ENCODE peak calls at places on chromosomes 12 and 14, in nine cellular contexts. X is ascending aorta; U is breast epithelium; W is K562; Z is endodermal cell; L is CD8-positive, alpha-beta T cell; I is left ventricle myocardium inferior; G is H9; B is IMR-90. Q is an unnamed sample.

GRCh38 chr14:101711041-101711861 is 50.3 kb upstream of the PPP2R5C start:
- DNase-seq in U (peak; percentile 14), Z (peak; percentile 55), B (no peak), L (peak; percentile 47), I (no peak), G (no peak), X (no peak), W (peak; percentile 40), Q (no peak)

GRCh38 chr12:38850463-38850862 is 54.9 kb downstream of the CPNE8 start:
- DNase-seq in B (no peak), Z (no peak), I (no peak), L (no peak), X (no peak), U (no peak), G (no peak), W (no peak), Q (no peak)

GRCh38 chr12:121026274-121027045 is 10.2 kb upstream of the C12orf43 start:
- DNase-seq in B (no peak), U (no peak), W (peak; percentile 51), Z (peak; percentile 60), G (no peak), X (no peak), I (no peak), L (no peak), Q (no peak)

GRCh38 chr14:99395904-99396530 is 84.6 kb downstream of the SETD3 start:
- DNase-seq in I (no peak), Z (peak; percentile 41), G (no peak), L (peak; percentile 58), B (peak; percentile 54), X (no peak), U (no peak), W (no peak), Q (peak; percentile 20)

GRCh38 chr12:87756111-87756510 is 273.1 kb downstream of the C12orf50 start:
- DNase-seq in U (no peak), B (peak; percentile 99), W (no peak), I (no peak), L (no peak), G (no peak), Z (no peak), X (no peak), Q (no peak)

GRCh38 chr14:73457050-73457934 is 1.1 kb downstream of the NUMB start:
- DNase-seq in U (no peak), Z (peak; percentile 84), B (peak; percentile 33), G (peak; percentile 48), W (no peak), X (peak; percentile 80), L (no peak), I (peak; percentile 27), Q (peak; percentile 2)

GRCh38 chr12:57837779-57838562 is 8.6 kb downstream of the CTDSP2 start:
- DNase-seq in Z (peak; percentile 82), U (no peak), I (peak; percentile 43), X (peak; percentile 76), L (no peak), W (no peak), B (peak; percentile 78), G (peak; percentile 77), Q (no peak)

GRCh38 chr12:42733911-42734310 is 144.4 kb upstream of the PRICKLE1 start:
- DNase-seq in W (no peak), G (no peak), B (no peak), L (no peak), I (no peak), X (no peak), Z (no peak), U (no peak), Q (no peak)

GRCh38 chr12:39807043-39807442 is 187.4 kb upstream of the ABCD2 start:
- DNase-seq in X (no peak), Z (peak; percentile 73), I (no peak), W (peak; percentile 65), G (peak; percentile 53), B (no peak), U (no peak), L (no peak), Q (no peak)

GRCh38 chr12:71661977-71662522 is 1.6 kb downstream of the ZFC3H1 start:
- DNase-seq in B (peak; percentile 84), X (no peak), I (no peak), L (no peak), W (no peak), G (no peak), Z (no peak), U (no peak), Q (no peak)

GRCh38 chr12:98408681-98409080 is 106.7 kb upstream of the TMPO start:
- DNase-seq in I (no peak), X (no peak), W (no peak), U (no peak), Z (no peak), B (no peak), G (no peak), L (no peak), Q (no peak)

GRCh38 chr12:98406378-98406777 is 109.0 kb upstream of the TMPO start:
- DNase-seq in I (no peak), Z (no peak), U (no peak), X (no peak), W (no peak), L (no peak), G (no peak), B (no peak), Q (no peak)

GRCh38 chr12:98403936-98404335 is 111.5 kb upstream of the TMPO start:
- DNase-seq in U (no peak), W (no peak), G (no peak), I (no peak), X (no peak), Z (no peak), L (no peak), B (no peak), Q (no peak)

GRCh38 chr12:98403385-98403784 is 112.0 kb upstream of the TMPO start:
- DNase-seq in U (no peak), L (no peak), W (no peak), G (no peak), Z (no peak), X (no peak), I (no peak), B (no peak), Q (no peak)

GRCh38 chr12:98405795-98406366 is 109.5 kb upstream of the TMPO start:
- DNase-seq in G (no peak), X (no peak), B (no peak), U (no peak), L (no peak), Z (no peak), W (no peak), I (no peak), Q (no peak)
- H3K27ac ChIP-seq in G (no peak overlapping the region), X (no peak overlapping the region), B (no peak overlapping the region), U (no peak overlapping the region), L (no peak overlapping the region), Z (no peak overlapping the region), W (no peak overlapping the region), I (no peak overlapping the region), Q (no peak overlapping the region)

DNA sequence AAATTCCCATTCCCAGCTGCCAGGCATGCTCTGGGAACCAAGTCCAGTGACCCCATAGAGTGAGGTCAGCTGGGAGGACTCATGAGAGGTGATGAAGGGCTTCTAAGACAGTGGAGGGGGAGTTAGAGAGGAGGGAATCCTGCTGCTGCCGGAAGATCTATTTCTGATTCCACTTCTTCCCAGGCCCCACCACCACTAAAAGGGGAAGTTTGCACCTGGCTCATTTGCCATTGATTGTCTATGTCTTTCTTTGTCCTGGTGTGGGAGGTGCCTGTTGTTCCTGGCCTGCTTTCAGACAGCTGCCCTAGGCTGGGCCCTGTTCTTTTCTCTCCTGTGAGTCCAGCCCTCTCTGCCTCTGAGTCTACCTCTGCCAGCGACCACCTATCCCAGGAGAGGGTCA is 3.0 kb upstream of the KRT6A start:
- DNase-seq in I (no peak), X (no peak), U (no peak), W (no peak), B (no peak), L (no peak), G (no peak), Z (no peak), Q (no peak)
- H3K27me3 ChIP-seq in I (peaks cover 45% of the 10 kb centered on the region), X (peaks cover 4% of the 10 kb centered on the region), U (no peaks in the 10 kb centered on the region), W (peaks cover 12% of the 10 kb centered on the region), B (peaks cover 11% of the 10 kb centered on the region), L (no peaks in the 10 kb centered on the region), G (no peaks in the 10 kb centered on the region), Z (no peaks in the 10 kb centered on the region), Q (no peaks in the 10 kb centered on the region)

GRCh38 chr12:112838731-112839130 is 47.2 kb downstream of the RPH3A start:
- DNase-seq in L (no peak), Z (peak; percentile 58), W (no peak), G (no peak), U (no peak), B (no peak), I (no peak), X (no peak), Q (no peak)

GRCh38 chr12:112833939-112834338 is 42.4 kb downstream of the RPH3A start:
- DNase-seq in W (no peak), L (no peak), U (no peak), Z (no peak), X (no peak), G (no peak), B (no peak), I (no peak), Q (no peak)

GRCh38 chr12:112839386-112839972 is 47.9 kb downstream of the RPH3A start:
- DNase-seq in W (no peak), B (peak; percentile 47), L (no peak), G (no peak), Z (peak; percentile 62), I (no peak), U (no peak), X (no peak), Q (no peak)

GRCh38 chr12:112837629-112838191 is 46.2 kb downstream of the RPH3A start:
- DNase-seq in L (no peak), U (no peak), I (no peak), W (no peak), X (no peak), B (peak; percentile 29), G (no peak), Z (no peak), Q (no peak)

DNA sequence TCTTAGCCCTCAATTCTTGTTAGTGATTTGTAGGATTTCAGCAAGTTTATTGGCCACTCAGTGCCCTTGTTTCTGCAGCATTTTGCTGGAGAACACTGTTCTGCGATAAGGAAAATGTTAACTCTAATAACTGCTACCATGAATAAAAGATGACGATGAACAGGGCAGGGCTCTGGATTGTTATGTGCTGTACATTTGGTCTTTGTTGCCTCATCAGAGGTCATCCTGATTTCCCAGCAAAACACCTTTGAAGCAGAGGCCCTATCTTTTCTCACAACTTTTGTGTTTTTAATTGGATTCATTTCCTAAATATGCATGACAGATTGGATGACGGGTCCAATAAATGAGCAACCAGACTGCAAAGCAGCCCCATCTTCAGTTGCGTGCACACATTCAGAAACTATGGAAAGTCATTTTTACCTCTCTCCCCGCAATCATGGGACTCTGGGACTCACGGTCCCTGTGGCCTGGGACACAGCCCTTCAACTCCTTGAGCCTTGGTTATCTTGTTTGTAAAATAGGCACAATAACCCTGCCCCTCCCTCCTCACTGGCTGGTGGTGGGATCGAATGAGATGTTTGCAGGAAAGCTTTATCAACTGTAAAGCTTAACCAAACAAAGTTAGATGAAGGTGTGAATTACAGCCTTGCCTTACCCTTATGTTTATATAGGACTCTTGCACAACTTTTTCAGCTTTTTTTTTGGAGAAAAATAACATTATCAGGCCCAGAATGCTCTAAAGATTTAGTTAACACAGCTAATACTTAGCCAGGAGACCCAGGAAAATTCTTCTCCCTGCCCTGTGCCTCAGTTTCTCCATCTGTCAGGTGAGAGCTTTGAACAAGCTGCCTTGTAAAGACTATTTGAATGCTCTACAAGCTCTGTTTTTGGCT is 45.4 kb downstream of the RPH3A start:
- DNase-seq in B (no peak), G (no peak), W (no peak), I (no peak), L (no peak), U (no peak), Z (peak; percentile 85), X (no peak), Q (no peak)
- H3K27ac ChIP-seq in B (no peak overlapping the region), G (no peak overlapping the region), W (no peak overlapping the region), I (no peak overlapping the region), L (no peak overlapping the region), U (no peak overlapping the region), Z (no peak overlapping the region), X (no peak overlapping the region), Q (no peak overlapping the region)

GRCh38 chr12:52200086-52200782 is 8.4 kb upstream of the KRT80 start:
- DNase-seq in I (peak; percentile 11), W (peak; percentile 32), L (no peak), Z (peak; percentile 94), G (peak; percentile 91), U (no peak), X (no peak), B (no peak), Q (no peak)
- H3K27me3 ChIP-seq in I (no peaks in the 10 kb centered on the region), W (peaks cover 33% of the 10 kb centered on the region), L (no peaks in the 10 kb centered on the region), Z (no peaks in the 10 kb centered on the region), G (no peaks in the 10 kb centered on the region), U (no peaks in the 10 kb centered on the region), X (no peaks in the 10 kb centered on the region), B (no peaks in the 10 kb centered on the region), Q (no peaks in the 10 kb centered on the region)